ENCODE peak calls at places on chromosomes 7 and 10, in ten cellular contexts. J is AG10803; D is neural crest cell; C is astrocyte of the spinal cord; X is nephron progenitor cell; K is dermis blood vessel endothelial cell; W is osteoblast; A is lower leg skin; Z is GM10248; B is activated T-cell treated with anti-CD3 and anti-CD28 coated beads, Interleukin-2, amount 50 U/mL, for 72 hours. L is an unnamed sample.

GRCh38 chr10:86698207-86698940 is 30.1 kb downstream of the LDB3 start:
- DNase-seq in A (no peak), C (no peak), B (no peak), X (no peak), Z (no peak), W (peak), D (no peak), J (no peak), K (no peak), L (no peak)

GRCh38 chr7:129828989-129829676 is 123.6 kb downstream of the UBE2H start:
- DNase-seq in A (no peak), K (no peak), C (no peak), W (no peak), J (peak), Z (no peak), D (no peak), X (no peak), B (peak), L (no peak)

GRCh38 chr10:73865459-73866442 is 8.6 kb downstream of the CAMK2G start:
- DNase-seq in D (no peak), Z (peak), J (no peak), K (peak), B (peak), W (peak), C (no peak), X (no peak), A (peak), L (peak)

GRCh38 chr10:71767420-71768035 is 5.8 kb downstream of the VSIR start:
- DNase-seq in C (peak), Z (no peak), X (no peak), W (peak), A (no peak), J (peak), D (no peak), K (peak), B (no peak), L (no peak)

GRCh38 chr10:481636-482035 is 207.8 kb downstream of the DIP2C start:
- DNase-seq in J (no peak), W (no peak), A (peak), D (no peak), K (no peak), Z (no peak), X (no peak), B (no peak), C (no peak), L (no peak)

GRCh38 chr7:74262639-74263398 is 8.6 kb upstream of the RFC2 start:
- DNase-seq in J (no peak), W (peak), D (no peak), C (no peak), B (no peak), K (no peak), X (no peak), A (no peak), Z (no peak), L (no peak)

GRCh38 chr10:67629461-67629971 is 66.5 kb downstream of the CTNNA3 start:
- DNase-seq in Z (no peak), C (peak), D (no peak), W (no peak), A (no peak), J (no peak), B (no peak), X (no peak), K (peak), L (no peak)

GRCh38 chr7:46544396-46545008 is 623.4 kb upstream of the IGFBP3 start:
- DNase-seq in A (no peak), W (no peak), B (no peak), C (peak), X (no peak), K (peak), Z (no peak), D (no peak), J (peak), L (no peak)

GRCh38 chr7:3955751-3956696 is 655.0 kb downstream of the SDK1 start:
- DNase-seq in W (no peak), A (no peak), K (peak), X (no peak), Z (no peak), B (peak), D (no peak), C (peak), J (no peak), L (no peak)

GRCh38 chr10:118501637-118502440 is 93.6 kb downstream of the PRLHR start:
- DNase-seq in K (no peak), Z (no peak), C (peak), A (no peak), W (no peak), D (no peak), J (peak), B (no peak), X (no peak), L (no peak)

GRCh38 chr7:106050002-106050742 is 61.9 kb downstream of the SYPL1 start:
- DNase-seq in X (no peak), K (peak), W (no peak), D (no peak), B (no peak), J (peak), C (no peak), A (no peak), Z (no peak), L (no peak)

GRCh38 chr7:121187676-121188075 is 141.1 kb upstream of the WNT16 start:
- DNase-seq in X (no peak), K (no peak), B (no peak), C (peak), D (no peak), J (peak), W (no peak), Z (no peak), A (no peak), L (no peak)

GRCh38 chr10:11546581-11546980 is 64.9 kb downstream of the USP6NL start:
- DNase-seq in J (peak), Z (no peak), B (no peak), W (no peak), A (no peak), C (peak), X (no peak), K (peak), D (no peak), L (no peak)

GRCh38 chr10:25758041-25758457 is 176.0 kb upstream of the MYO3A start:
- DNase-seq in Z (peak), J (no peak), B (peak), C (peak), A (no peak), K (peak), W (no peak), D (peak), X (peak), L (no peak)

GRCh38 chr7:119664601-119665000 is 608.4 kb upstream of the KCND2 start:
- DNase-seq in C (peak), W (no peak), K (peak), B (no peak), Z (no peak), A (no peak), X (no peak), J (peak), D (no peak), L (no peak)

GRCh38 chr10:112724404-112724991 is 225.5 kb upstream of the TCF7L2 start:
- DNase-seq in B (no peak), X (peak), K (no peak), A (no peak), D (no peak), J (no peak), C (no peak), W (no peak), Z (no peak), L (no peak)

GRCh38 chr10:13139671-13140070 is 21.7 kb upstream of the MCM10 start:
- DNase-seq in A (no peak), K (no peak), B (no peak), Z (no peak), J (no peak), X (no peak), W (no peak), C (no peak), D (no peak), L (no peak)

GRCh38 chr10:26215923-26216576 is 524 bp upstream of the GAD2 start:
- DNase-seq in B (peak), C (peak), W (no peak), D (peak), X (peak), K (peak), A (no peak), Z (peak), J (peak), L (peak)

L was measured in naive thymus-derived CD8-positive, alpha-beta T cell.